ENCODE peak calls at places on chromosomes 16 and 17, in ten cellular contexts. N, Y, C, V, P, W, A, E, S and J are unnamed samples.

GRCh38 chr17:40450175-40450574 is 6.9 kb downstream of the IGFBP4 start:
- DNase-seq in C (no peak), W (no peak), S (no peak), A (no peak), P (no peak), V (no peak), N (no peak), Y (peak), E (no peak), J (no peak)

GRCh38 chr16:67800252-67801046 is 5.9 kb downstream of the RANBP10 start:
- DNase-seq in E (no peak), C (peak), Y (no peak), W (peak), N (no peak), A (peak), V (no peak), P (no peak), S (no peak), J (no peak)

GRCh38 chr16:77836801-77837200 is 48.4 kb downstream of the VAT1L start:
- DNase-seq in E (no peak), V (no peak), C (no peak), N (no peak), S (no peak), A (no peak), Y (no peak), W (no peak), P (no peak), J (no peak)

GRCh38 chr17:45143767-45144198 is 4.5 kb upstream of the HEXIM1 start:
- DNase-seq in P (peak), Y (peak), W (peak), A (peak), E (no peak), V (peak), N (peak), C (peak), S (no peak), J (no peak)

GRCh38 chr17:77230436-77230830 is 89.7 kb downstream of the SEC14L1 start:
- DNase-seq in S (no peak), E (no peak), W (no peak), V (no peak), Y (no peak), A (no peak), N (no peak), C (no peak), P (no peak), J (no peak)

GRCh38 chr17:29113334-29113733 is 66.9 kb downstream of the MYO18A start:
- DNase-seq in V (no peak), Y (no peak), W (no peak), N (no peak), A (no peak), P (no peak), C (no peak), S (no peak), E (no peak), J (no peak)

GRCh38 chr17:75525806-75526554 is 483 bp downstream of the LLGL2 start:
- DNase-seq in Y (peak), V (no peak), N (no peak), A (no peak), C (no peak), E (no peak), W (no peak), P (no peak), S (no peak), J (no peak)

GRCh38 chr17:40707720-40708119 is 4.2 kb upstream of the KRT24 start:
- DNase-seq in S (no peak), A (peak), N (peak), V (no peak), P (no peak), W (peak), E (no peak), Y (no peak), C (peak), J (no peak)

GRCh38 chr17:21551081-21551881 is 141.0 kb upstream of the KCNJ18 start:
- DNase-seq in E (peak), A (peak), P (peak), C (peak), S (peak), V (peak), N (peak), Y (peak), W (peak), J (peak)

GRCh38 chr16:82454566-82454965 is 172.2 kb upstream of the CDH13 start:
- DNase-seq in E (no peak), N (no peak), V (no peak), P (no peak), W (no peak), C (no peak), A (no peak), S (no peak), Y (no peak), J (no peak)

GRCh38 chr17:49224198-49224996 is 6.2 kb downstream of the PHOSPHO1 start:
- DNase-seq in W (no peak), S (peak), N (no peak), A (no peak), Y (peak), P (no peak), V (peak), E (no peak), C (no peak), J (no peak)

GRCh38 chr17:77863814-77864161 is 94.7 kb upstream of the TNRC6C start:
- DNase-seq in A (no peak), C (peak), V (no peak), Y (peak), P (no peak), E (no peak), S (no peak), N (no peak), W (peak), J (no peak)

GRCh38 chr16:62638324-62638911 is 602.2 kb upstream of the CDH8 start:
- DNase-seq in Y (no peak), E (no peak), A (no peak), S (no peak), N (no peak), W (peak), C (no peak), P (no peak), V (no peak), J (no peak)

GRCh38 chr16:72203401-72203800 is 31.4 kb upstream of the PMFBP1 start:
- DNase-seq in W (no peak), Y (no peak), C (peak), E (no peak), A (peak), V (no peak), S (no peak), P (peak), N (no peak), J (no peak)

GRCh38 chr17:74325743-74326379 is at the start of gene KIF19:
- DNase-seq in C (no peak), W (peak), S (peak), Y (peak), E (peak), N (no peak), V (no peak), P (no peak), A (no peak), J (no peak)

GRCh38 chr17:30278032-30278431 is 13.7 kb downstream of the BLMH start:
- DNase-seq in S (no peak), V (no peak), E (no peak), C (no peak), N (no peak), Y (no peak), P (no peak), A (no peak), W (peak), J (peak)

GRCh38 chr17:35089846-35090193 is 26.3 kb upstream of the RFFL start:
- DNase-seq in E (no peak), N (no peak), S (no peak), W (no peak), A (no peak), C (peak), V (no peak), P (no peak), Y (no peak), J (no peak)

GRCh38 chr17:48597775-48598631 is 4.4 kb upstream of the HOXB5 start:
- DNase-seq in A (peak), Y (peak), V (no peak), S (no peak), P (no peak), C (no peak), E (no peak), W (no peak), N (no peak), J (no peak)

DNA sequence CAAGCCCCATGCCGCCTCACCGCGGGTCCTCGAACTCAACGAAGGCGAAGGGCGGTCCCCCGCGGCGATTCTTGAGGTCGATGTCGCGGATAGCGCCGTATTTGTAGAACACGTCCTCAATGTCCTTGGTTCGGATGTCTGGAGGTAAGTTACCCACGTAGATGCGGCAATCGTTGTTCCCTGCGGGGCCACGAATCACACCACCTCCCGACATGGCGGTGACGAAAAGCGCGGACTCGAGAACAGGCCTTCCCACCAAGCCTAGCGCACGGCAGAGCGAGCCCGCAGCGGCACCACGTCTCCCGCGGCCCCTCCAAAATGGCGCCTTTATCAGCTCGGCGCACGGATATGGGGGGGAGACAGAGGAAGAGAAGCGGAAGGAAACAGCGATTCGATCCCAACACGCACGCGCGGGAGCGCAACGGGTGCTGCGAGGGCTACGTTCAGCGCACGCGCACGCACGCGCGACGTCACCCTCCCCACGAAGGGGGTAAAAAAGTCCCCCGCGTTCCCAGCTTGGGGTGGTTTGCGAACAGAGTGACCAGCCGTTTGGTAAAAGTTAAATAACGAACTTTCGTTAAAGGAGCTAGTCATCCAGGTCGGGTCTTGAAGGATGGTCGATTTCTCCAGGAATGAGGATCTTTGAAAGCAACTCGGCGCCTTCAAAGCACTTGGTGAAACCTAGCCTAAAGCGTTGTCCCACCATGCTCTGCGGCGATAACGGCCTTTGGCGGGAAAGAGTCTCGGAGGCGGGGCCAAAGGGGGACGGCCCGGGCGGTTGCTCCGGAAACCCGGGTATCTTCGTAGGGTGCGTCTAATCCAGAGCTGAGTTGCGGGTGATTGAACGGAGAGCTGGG is at the start of gene SRSF1:
- DNase-seq in N (peak), C (peak), E (peak), Y (peak), A (peak), P (peak), V (peak), W (peak), S (peak), J (peak)
- TF ChIP-seq CTCF in N (no peak), C (no peak), E (no peak), Y (no peak), A (no peak), P (no peak), V (peak), W (no peak), S (no peak), J (no peak)

DNA sequence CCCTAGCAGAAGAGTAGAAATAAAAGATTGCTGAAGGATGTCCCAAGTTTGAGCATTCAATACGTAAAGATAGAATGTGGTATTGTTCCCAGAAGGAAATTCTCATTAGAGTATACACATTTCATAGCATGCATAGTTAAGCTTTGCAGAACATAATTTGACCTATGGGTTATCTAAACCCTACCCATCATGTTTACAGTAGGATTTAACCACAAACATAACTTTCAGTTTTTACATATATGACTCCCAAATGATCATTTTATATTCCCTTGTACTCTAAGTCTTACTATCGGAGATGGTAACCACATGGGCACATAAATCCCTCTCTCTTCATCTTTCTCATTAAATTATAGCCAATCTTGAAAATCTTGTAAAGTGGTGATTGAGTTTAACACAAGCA is 50.9 kb downstream of the SYNRG start:
- DNase-seq in S (no peak), N (no peak), C (no peak), V (no peak), P (no peak), W (no peak), E (no peak), Y (no peak), A (no peak), J (no peak)
- TF ChIP-seq CTCF in S (no peak), N (no peak), C (no peak), V (no peak), P (no peak), W (no peak), E (no peak), Y (no peak), A (no peak), J (no peak)

GRCh38 chr16:24909856-24910255 is 64.1 kb downstream of the SLC5A11 start:
- DNase-seq in S (no peak), N (no peak), C (no peak), W (no peak), P (no peak), A (no peak), Y (no peak), V (no peak), E (no peak), J (no peak)

GRCh38 chr16:24906901-24907300 is 61.1 kb downstream of the SLC5A11 start:
- DNase-seq in C (no peak), W (no peak), E (no peak), V (no peak), S (no peak), A (no peak), Y (no peak), P (no peak), N (no peak), J (no peak)

GRCh38 chr16:24908716-24909115 is 63.0 kb downstream of the SLC5A11 start:
- DNase-seq in N (no peak), V (no peak), P (no peak), C (no peak), S (no peak), A (no peak), W (no peak), E (no peak), Y (no peak), J (no peak)

GRCh38 chr16:24906199-24906808 is 60.5 kb downstream of the SLC5A11 start:
- DNase-seq in E (no peak), W (no peak), A (no peak), N (no peak), C (no peak), Y (no peak), S (no peak), P (no peak), V (no peak), J (no peak)
- TF ChIP-seq CTCF in E (no peak), W (peak), A (peak), N (no peak), C (no peak), Y (peak), S (peak), P (peak), V (peak), J (peak)

GRCh38 chr16:4371481-4372314 is at the start of gene VASN:
- DNase-seq in A (peak), W (peak), P (no peak), N (peak), Y (peak), E (peak), C (peak), V (peak), S (peak), J (no peak)

GRCh38 chr16:4372315-4372577 is 598 bp downstream of the VASN start:
- DNase-seq in W (no peak), S (no peak), E (no peak), Y (no peak), P (no peak), C (no peak), A (no peak), N (no peak), V (no peak), J (no peak)

GRCh38 chr16:4369006-4369766 is 2.5 kb upstream of the VASN start:
- DNase-seq in W (no peak), S (no peak), E (no peak), N (no peak), C (no peak), P (no peak), V (peak), A (no peak), Y (no peak), J (no peak)

GRCh38 chr16:4370151-4370550 is 1.5 kb upstream of the VASN start:
- DNase-seq in E (no peak), Y (no peak), A (no peak), P (no peak), N (no peak), V (no peak), W (no peak), S (no peak), C (no peak), J (no peak)

DNA sequence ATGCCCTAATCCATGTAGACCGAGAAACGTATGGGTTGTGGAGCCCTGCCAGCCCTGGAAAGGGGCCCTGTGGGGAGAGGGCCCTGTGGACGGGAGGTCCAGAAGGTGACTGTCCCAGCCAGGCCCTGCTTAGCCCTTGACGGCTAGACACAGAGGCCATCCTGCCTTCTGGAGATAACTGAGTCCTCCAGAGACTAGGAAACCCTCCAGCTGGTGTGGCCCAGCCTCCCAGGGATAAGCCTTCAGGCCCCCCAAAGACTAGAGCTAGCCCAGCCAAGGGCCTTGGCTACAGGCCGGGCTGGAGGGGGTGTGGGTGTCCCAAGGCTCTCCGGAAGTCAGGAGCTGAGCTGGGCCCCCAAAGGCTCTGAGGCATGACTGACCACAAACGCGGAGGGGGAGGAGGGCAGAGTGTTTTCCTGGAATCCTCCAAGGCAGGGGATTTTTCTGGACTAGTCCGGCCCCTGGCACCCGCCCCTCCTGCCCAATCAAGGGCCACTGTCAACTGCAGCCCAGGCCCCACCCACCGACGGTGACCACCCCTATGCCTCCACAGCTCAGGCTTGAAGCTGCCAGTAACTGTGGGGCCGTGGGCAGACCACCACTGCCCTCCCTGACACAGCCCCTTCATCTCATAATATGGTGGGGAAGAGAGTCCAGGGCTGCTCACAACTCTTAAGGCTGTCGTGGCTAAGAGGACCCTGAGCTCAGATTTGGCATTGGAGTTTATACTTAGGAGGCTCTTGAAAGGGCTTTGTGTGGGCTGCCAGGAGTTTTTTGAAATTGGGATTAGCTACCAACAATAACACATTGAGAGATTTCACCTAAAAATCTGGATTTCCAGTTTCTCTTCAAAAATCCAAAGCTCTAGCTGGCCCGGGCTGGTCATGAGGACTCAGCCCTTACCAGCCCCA is 823 bp upstream of the VASN start:
- DNase-seq in P (peak), V (no peak), E (no peak), A (peak), C (no peak), W (peak), S (no peak), Y (no peak), N (peak), J (peak)
- TF ChIP-seq CTCF in P (no peak), V (no peak), E (no peak), A (no peak), C (no peak), W (no peak), S (no peak), Y (no peak), N (no peak), J (no peak)

DNA sequence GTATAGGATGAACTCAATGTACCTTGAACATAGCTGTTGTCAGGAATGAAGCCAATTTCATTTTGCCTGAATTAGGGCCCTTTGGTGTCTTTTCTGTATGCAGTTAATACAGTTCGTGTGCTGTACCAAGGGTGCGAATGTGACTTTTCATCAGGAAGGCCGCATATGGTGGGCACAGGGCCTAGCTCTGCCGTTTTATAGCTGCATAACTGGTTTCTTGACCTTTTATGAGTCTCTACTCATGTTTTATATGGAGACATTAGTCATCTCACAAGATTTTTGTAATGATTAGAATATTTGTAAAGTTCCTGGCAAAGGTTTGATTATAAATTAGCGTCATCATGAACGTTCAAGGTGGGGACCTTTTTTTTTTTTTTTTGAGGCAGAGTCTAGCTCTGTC is 511.6 kb downstream of the MAF start:
- DNase-seq in A (no peak), Y (no peak), C (no peak), W (no peak), V (peak), S (no peak), N (no peak), P (no peak), E (no peak), J (no peak)
- TF ChIP-seq CTCF in A (no peak), Y (no peak), C (no peak), W (no peak), V (no peak), S (no peak), N (no peak), P (no peak), E (no peak), J (no peak)

GRCh38 chr16:15691046-15691445 is 41.0 kb downstream of the NDE1 start:
- DNase-seq in E (no peak), A (no peak), Y (no peak), W (no peak), P (no peak), C (no peak), V (no peak), N (no peak), S (no peak), J (no peak)
- TF ChIP-seq CTCF in E (no peak), A (no peak), Y (no peak), W (no peak), P (no peak), C (no peak), V (no peak), N (no peak), S (no peak), J (no peak)

GRCh38 chr16:10202650-10203049 is 20.4 kb upstream of the GRIN2A start:
- DNase-seq in P (no peak), V (no peak), C (no peak), Y (no peak), E (no peak), A (no peak), N (no peak), W (no peak), S (no peak), J (no peak)
- TF ChIP-seq CTCF in P (no peak), V (no peak), C (no peak), Y (peak), E (no peak), A (no peak), N (no peak), W (no peak), S (peak), J (no peak)

DNA sequence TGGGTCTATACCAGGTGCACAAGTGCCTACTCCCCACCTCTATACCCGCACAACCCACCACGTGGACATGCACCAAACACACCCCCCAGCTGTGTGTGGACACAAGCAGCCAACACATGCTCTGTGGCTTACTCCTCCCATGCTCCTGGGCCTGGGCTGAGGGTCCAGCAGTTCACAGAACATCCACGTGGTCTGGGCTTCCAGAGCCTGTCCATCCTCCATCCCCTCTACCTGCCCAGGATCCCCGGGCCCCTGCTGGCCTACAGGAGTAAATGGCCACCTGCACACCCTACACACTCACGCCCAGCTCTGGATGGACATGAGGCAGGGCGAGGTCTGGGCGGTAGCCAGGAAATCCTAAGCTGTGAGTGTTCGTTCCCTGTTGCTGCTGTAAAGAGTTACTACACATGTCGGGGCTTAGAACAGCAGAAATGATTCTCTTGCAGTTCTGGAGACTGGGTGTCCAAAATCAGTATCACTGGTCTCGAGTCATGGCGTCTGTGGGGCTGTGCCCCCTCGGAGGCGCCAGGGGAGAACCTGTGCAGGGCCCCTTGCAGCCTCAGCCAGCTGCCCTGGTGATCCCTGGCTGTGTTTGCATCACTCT is 15.0 kb upstream of the RAI1 start:
- DNase-seq in Y (no peak), W (no peak), V (no peak), C (no peak), N (no peak), S (no peak), P (no peak), A (no peak), E (no peak), J (no peak)
- TF ChIP-seq CTCF in Y (no peak), W (no peak), V (no peak), C (no peak), N (no peak), S (no peak), P (no peak), A (no peak), E (no peak), J (no peak)